ENCODE peak calls at places on chromosomes 6 and 20, in six cellular contexts. J, V, G, C, X and M are unnamed samples. For H3K4me1, the result is how much of the 10 kb centered on the place peaks cover.

GRCh38 chr20:63044204-63044600 is 37.4 kb upstream of the BHLHE23 start:
- DNase-seq in G (no peak), X (no peak), V (no peak), J (no peak), C (no peak), M (no peak)

GRCh38 chr6:167567142-167568033 is 242.5 kb downstream of the TTLL2 start:
- DNase-seq in V (peak), J (no peak), C (no peak), X (peak), G (no peak), M (peak)

GRCh38 chr6:156538875-156539660 is 238.1 kb upstream of the ARID1B start:
- DNase-seq in X (no peak), C (peak), J (no peak), G (no peak), V (no peak), M (no peak)

GRCh38 chr6:89379281-89379680 is 26.8 kb upstream of the UBE2J1 start:
- DNase-seq in X (no peak), V (no peak), J (peak), C (no peak), G (no peak), M (no peak)

GRCh38 chr6:118263929-118264486 is 284.1 kb upstream of the PLN start:
- DNase-seq in V (no peak), C (peak), X (no peak), G (no peak), J (peak), M (peak)

GRCh38 chr6:43093361-43094289 is 17.5 kb downstream of the PTK7 start:
- DNase-seq in C (no peak), J (no peak), G (peak), V (peak), X (no peak), M (no peak)

GRCh38 chr20:6560978-6561377 is 206.5 kb upstream of the BMP2 start:
- DNase-seq in X (no peak), V (no peak), J (no peak), C (no peak), G (no peak), M (no peak)

GRCh38 chr6:132068766-132069165 is 117.6 kb upstream of the CCN2 start:
- DNase-seq in X (no peak), G (no peak), V (no peak), C (no peak), J (no peak), M (no peak)

GRCh38 chr6:129150476-129150875 is 267.5 kb downstream of the LAMA2 start:
- DNase-seq in V (no peak), G (no peak), C (no peak), J (no peak), X (no peak), M (no peak)

GRCh38 chr6:124463271-124463670 is 499.0 kb upstream of the RNF217 start:
- DNase-seq in X (no peak), V (no peak), G (no peak), J (no peak), C (no peak), M (no peak)

GRCh38 chr20:20407891-20408805 is 40.2 kb downstream of the INSM1 start:
- DNase-seq in C (peak), X (no peak), V (no peak), G (no peak), J (no peak), M (peak)

GRCh38 chr6:136647363-136647763 is 97.1 kb upstream of the MAP7 start:
- DNase-seq in V (peak), X (no peak), G (no peak), J (no peak), C (peak), M (no peak)

GRCh38 chr20:55095745-55096450 is 620.5 kb downstream of the DOK5 start:
- DNase-seq in C (no peak), X (no peak), J (no peak), V (no peak), G (no peak), M (no peak)

GRCh38 chr6:140537211-140537610 is 1162.8 kb upstream of the CITED2 start:
- DNase-seq in V (no peak), X (no peak), G (no peak), J (no peak), C (no peak), M (peak)

GRCh38 chr6:328924-329323 is 36.6 kb downstream of the DUSP22 start:
- DNase-seq in C (no peak), V (no peak), J (peak), X (no peak), G (no peak), M (no peak)

GRCh38 chr6:30725713-30726505 is 5.8 kb downstream of the TUBB start:
- DNase-seq in V (peak), G (peak), J (peak), C (peak), X (no peak), M (peak)

GRCh38 chr6:41494212-41495115 is 51.7 kb upstream of the FOXP4 start:
- DNase-seq in X (no peak), G (no peak), J (no peak), C (no peak), V (no peak), M (peak)

GRCh38 chr6:168432196-168432595 is 8.8 kb upstream of the SMOC2 start:
- DNase-seq in J (no peak), X (no peak), C (no peak), V (no peak), G (no peak), M (no peak)

GRCh38 chr20:40860487-40860902 is 168.1 kb upstream of the TOP1 start:
- DNase-seq in C (no peak), V (no peak), J (no peak), G (peak), X (no peak), M (peak)

DNA sequence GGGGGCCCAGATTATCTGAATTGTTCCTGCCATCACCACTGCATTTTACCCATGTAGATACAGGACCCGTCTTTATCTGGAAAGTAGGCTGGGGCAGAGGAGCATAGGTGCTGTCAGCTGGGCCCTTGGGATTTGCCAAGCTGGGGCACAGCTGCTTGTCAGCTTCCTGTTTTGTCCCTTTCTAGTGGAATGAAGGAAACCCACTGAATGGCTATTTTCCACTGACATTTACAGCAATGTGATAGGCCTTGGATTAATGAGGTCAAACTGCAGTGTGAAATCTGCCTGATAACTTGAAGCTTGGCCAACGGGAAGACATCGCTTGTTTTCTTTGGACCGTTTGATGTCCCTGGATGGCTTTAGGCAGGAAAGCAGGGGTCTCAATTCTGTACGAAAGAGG is 6.7 kb downstream of the PPP1R16B start:
- DNase-seq in C (no peak), V (no peak), X (no peak), J (peak), G (no peak), M (peak)
- H3K4me1 ChIP-seq in C (under half), V (under half), X (half or more), J (half or more), G (under half), M (under half)

DNA sequence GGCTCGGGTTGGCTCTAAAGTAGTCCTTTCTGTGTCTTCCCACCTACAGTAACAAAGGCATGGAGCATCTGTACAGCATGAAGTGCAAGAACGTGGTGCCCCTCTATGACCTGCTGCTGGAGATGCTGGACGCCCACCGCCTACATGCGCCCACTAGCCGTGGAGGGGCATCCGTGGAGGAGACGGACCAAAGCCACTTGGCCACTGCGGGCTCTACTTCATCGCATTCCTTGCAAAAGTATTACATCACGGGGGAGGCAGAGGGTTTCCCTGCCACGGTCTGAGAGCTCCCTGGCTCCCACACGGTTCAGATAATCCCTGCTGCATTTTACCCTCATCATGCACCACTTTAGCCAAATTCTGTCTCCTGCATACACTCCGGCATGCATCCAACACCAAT is 291.2 kb downstream of the ESR1 start:
- DNase-seq in J (no peak), X (no peak), G (no peak), C (no peak), V (no peak), M (no peak)
- H3K4me1 ChIP-seq in J (under half), X (under half), G (under half), C (under half), V (under half), M (half or more)

GRCh38 chr20:16918366-16918765 is 170.2 kb downstream of the OTOR start:
- DNase-seq in X (no peak), C (no peak), G (no peak), J (no peak), V (no peak), M (no peak)
- H3K4me1 ChIP-seq in X (under half), C (under half), G (under half), J (under half), V (under half), M (under half)

DNA sequence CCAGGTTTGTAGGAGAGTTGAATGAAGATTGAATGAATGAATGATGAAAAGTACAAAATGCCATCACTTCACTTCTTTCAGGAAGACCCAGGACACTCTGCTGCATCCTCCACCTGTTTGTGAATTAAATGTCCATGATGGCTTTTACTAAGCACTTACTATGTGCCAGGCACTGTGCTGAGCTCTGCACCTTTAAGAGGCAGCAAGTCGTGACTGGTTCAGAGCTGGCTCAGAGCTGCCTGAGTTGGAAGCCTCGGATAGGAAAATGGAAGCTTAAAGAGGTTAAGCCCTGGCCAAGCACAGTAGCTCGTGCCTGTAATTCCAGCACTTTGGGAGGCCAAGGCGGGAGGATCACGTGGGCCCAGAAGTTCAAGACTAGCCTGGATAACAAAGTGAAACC is 95.7 kb downstream of the SNX5 start:
- DNase-seq in X (no peak), V (no peak), G (no peak), J (no peak), C (no peak), M (no peak)
- H3K4me1 ChIP-seq in X (under half), V (under half), G (under half), J (under half), C (under half), M (under half)

GRCh38 chr20:43938017-43938655 is 23.5 kb downstream of the TOX2 start:
- DNase-seq in J (no peak), G (no peak), C (no peak), V (no peak), X (no peak), M (no peak)

GRCh38 chr20:43934833-43935232 is 20.2 kb downstream of the TOX2 start:
- DNase-seq in V (no peak), X (no peak), J (no peak), C (no peak), G (no peak), M (no peak)

GRCh38 chr20:43936805-43937204 is 22.2 kb downstream of the TOX2 start:
- DNase-seq in V (no peak), X (no peak), G (no peak), J (no peak), C (no peak), M (peak)

GRCh38 chr20:43937586-43937985 is 22.9 kb downstream of the TOX2 start:
- DNase-seq in J (no peak), C (peak), X (no peak), G (no peak), V (no peak), M (no peak)

DNA sequence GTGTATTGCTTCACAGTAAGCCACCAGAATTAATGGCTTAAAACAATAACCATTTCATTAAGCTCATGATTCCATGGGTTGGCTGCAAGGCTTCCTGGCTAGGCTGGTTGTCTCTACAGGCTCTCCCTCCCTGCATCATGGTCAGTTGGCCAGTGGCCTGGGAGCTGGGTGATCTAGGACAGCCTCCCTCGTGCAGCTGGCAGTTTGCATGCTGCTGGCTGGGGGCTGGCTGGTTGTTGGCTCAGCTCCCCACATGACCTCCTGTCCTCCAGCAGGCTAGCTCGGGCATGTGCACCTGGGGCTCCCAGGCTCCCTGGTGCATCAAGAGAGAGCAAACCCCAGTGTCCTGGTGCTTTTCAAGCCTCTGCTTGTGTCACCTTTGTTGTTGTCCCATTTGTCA is 21.7 kb downstream of the TOX2 start:
- DNase-seq in C (no peak), G (no peak), X (no peak), J (no peak), V (no peak), M (peak)
- H3K4me1 ChIP-seq in C (half or more), G (under half), X (under half), J (under half), V (under half), M (under half)

GRCh38 chr20:32368930-32369329 is 10.8 kb downstream of the ASXL1 start:
- DNase-seq in J (peak), V (no peak), G (no peak), C (no peak), X (no peak), M (peak)
- H3K4me1 ChIP-seq in J (half or more), V (under half), G (under half), C (under half), X (half or more), M (under half)

GRCh38 chr6:14707971-14708465 is 537.9 kb upstream of the JARID2 start:
- DNase-seq in V (no peak), X (no peak), C (no peak), G (no peak), J (no peak), M (no peak)

GRCh38 chr6:14711056-14711703 is 534.7 kb upstream of the JARID2 start:
- DNase-seq in J (peak), G (peak), C (peak), V (peak), X (no peak), M (peak)

GRCh38 chr6:14709066-14709670 is 536.7 kb upstream of the JARID2 start:
- DNase-seq in G (no peak), C (no peak), V (no peak), X (no peak), J (no peak), M (no peak)

GRCh38 chr6:14710421-14710820 is 535.4 kb upstream of the JARID2 start:
- DNase-seq in J (no peak), V (no peak), C (no peak), X (no peak), G (no peak), M (no peak)

DNA sequence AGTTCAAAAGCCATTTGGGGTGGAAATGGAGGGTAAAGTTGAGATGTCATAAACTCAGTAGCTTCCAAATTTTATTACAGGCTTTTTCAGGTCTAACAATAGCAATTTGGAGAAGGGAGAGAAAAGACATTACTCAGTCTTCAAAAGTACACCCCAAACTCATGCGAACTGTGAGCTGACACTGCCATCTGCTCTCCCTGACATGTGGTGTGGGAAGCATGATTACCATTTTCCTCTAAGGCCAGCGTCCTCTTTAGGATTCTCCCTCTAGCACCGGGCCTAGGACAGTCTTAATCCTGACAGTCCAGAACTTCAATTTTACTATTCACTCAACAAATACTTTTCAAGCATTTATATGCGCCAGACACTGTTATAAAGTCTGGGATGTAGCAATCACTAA is 536.0 kb upstream of the JARID2 start:
- DNase-seq in G (no peak), V (no peak), C (no peak), J (no peak), X (no peak), M (no peak)
- H3K4me1 ChIP-seq in G (half or more), V (under half), C (under half), J (under half), X (half or more), M (under half)

GRCh38 chr6:111666812-111667211 is 61.1 kb upstream of the TRAF3IP2 start:
- DNase-seq in C (no peak), V (no peak), G (no peak), X (no peak), J (no peak), M (no peak)
- H3K4me1 ChIP-seq in C (under half), V (under half), G (under half), X (half or more), J (under half), M (under half)

GRCh38 chr6:111481836-111482235 is 1.2 kb downstream of the REV3L start:
- DNase-seq in J (no peak), V (no peak), G (peak), X (no peak), C (no peak), M (no peak)

GRCh38 chr6:111478749-111479148 is 4.3 kb downstream of the REV3L start:
- DNase-seq in X (no peak), G (peak), J (peak), C (peak), V (no peak), M (peak)

GRCh38 chr6:111482236-111482958 is 621 bp downstream of the REV3L start:
- DNase-seq in X (peak), J (peak), V (peak), C (peak), G (peak), M (peak)

GRCh38 chr6:111482959-111483735 is at the start of gene REV3L:
- DNase-seq in J (peak), G (peak), C (peak), X (peak), V (peak), M (peak)

GRCh38 chr6:111480988-111481830 is 1.8 kb downstream of the REV3L start:
- DNase-seq in X (no peak), C (no peak), J (peak), V (no peak), G (peak), M (no peak)
- H3K4me1 ChIP-seq in X (half or more), C (half or more), J (half or more), V (under half), G (under half), M (under half)

GRCh38 chr6:134207431-134207830 is 110.5 kb downstream of the SGK1 start:
- DNase-seq in C (no peak), V (no peak), X (no peak), G (no peak), J (no peak), M (no peak)
- H3K4me1 ChIP-seq in C (under half), V (under half), X (under half), G (under half), J (under half), M (under half)